ENCODE peak calls at places on chromosome 4, in six cellular contexts. C is fibroblast of mammary gland, Y is endodermal cell, R is cardiac fibroblast, S is psoas muscle, E is colonic mucosa. G is an unnamed sample.

GRCh38 chr4:95551653-95552052 is 2.9 kb upstream of the UNC5C start:
- DNase-seq in C (no peak), Y (no peak), R (no peak), S (no peak), E (no peak), G (no peak)

GRCh38 chr4:68175562-68176155 is 46.0 kb upstream of the TMPRSS11F start:
- DNase-seq in C (peak; percentile 64), Y (peak; percentile 75), R (peak; percentile 78), S (no peak), E (peak; percentile 34), G (no peak)

GRCh38 chr4:10741221-10741620 is 56.7 kb upstream of the CLNK start:
- DNase-seq in C (no peak), Y (no peak), R (no peak), S (no peak), E (no peak), G (no peak)

GRCh38 chr4:186999676-187000075 is 276.0 kb upstream of the FAT1 start:
- DNase-seq in C (no peak), Y (no peak), R (no peak), S (no peak), E (no peak), G (no peak)

GRCh38 chr4:40205259-40206198 is 8.7 kb downstream of the RHOH start:
- DNase-seq in C (no peak), Y (no peak), R (no peak), S (no peak), E (no peak), G (no peak)

GRCh38 chr4:112766422-112766821 is 129.5 kb downstream of the LARP7 start:
- DNase-seq in C (peak; percentile 43), Y (peak; percentile 77), R (peak; percentile 52), S (no peak), E (no peak), G (no peak)

GRCh38 chr4:175776217-175776616 is 35.8 kb downstream of the GPM6A start:
- DNase-seq in C (no peak), Y (peak; percentile 73), R (peak; percentile 6), S (no peak), E (no peak), G (no peak)

GRCh38 chr4:180407273-180407885 is 1835.8 kb upstream of the TENM3 start:
- DNase-seq in C (no peak), Y (no peak), R (no peak), S (no peak), E (no peak), G (no peak)

GRCh38 chr4:2591189-2591588 is 54.7 kb downstream of the FAM193A start:
- DNase-seq in C (peak; percentile 16), Y (peak; percentile 84), R (peak; percentile 51), S (no peak), E (no peak), G (no peak)

GRCh38 chr4:110073045-110073845 is 125.2 kb downstream of the ELOVL6 start:
- DNase-seq in C (no peak), Y (no peak), R (no peak), S (no peak), E (no peak), G (no peak)

GRCh38 chr4:186514271-186514950 is 41.0 kb downstream of the MTNR1A start:
- DNase-seq in C (no peak), Y (no peak), R (no peak), S (no peak), E (no peak), G (no peak)

GRCh38 chr4:148056879-148057278 is 325.0 kb downstream of the ARHGAP10 start:
- DNase-seq in C (peak; percentile 80), Y (peak; percentile 75), R (peak; percentile 70), S (peak; percentile 72), E (peak; percentile 58), G (peak; percentile 45)

GRCh38 chr4:15303052-15303641 is 124.7 kb upstream of the C1QTNF7 start:
- DNase-seq in C (peak; percentile 89), Y (no peak), R (peak; percentile 84), S (no peak), E (no peak), G (no peak)

GRCh38 chr4:149884046-149884445 is 68.4 kb upstream of the IQCM start:
- DNase-seq in C (peak; percentile 33), Y (no peak), R (no peak), S (no peak), E (peak; percentile 72), G (no peak)

GRCh38 chr4:80336582-80336981 is 1.1 kb downstream of the CFAP299 start:
- DNase-seq in C (peak; percentile 42), Y (peak; percentile 80), R (peak; percentile 50), S (no peak), E (peak; percentile 28), G (no peak)

GRCh38 chr4:156591679-156592078 is 379.9 kb downstream of the PDGFC start:
- DNase-seq in C (no peak), Y (no peak), R (no peak), S (no peak), E (no peak), G (no peak)

GRCh38 chr4:156595041-156595440 is 376.6 kb downstream of the PDGFC start:
- DNase-seq in C (peak; percentile 35), Y (no peak), R (peak; percentile 55), S (no peak), E (no peak), G (no peak)

GRCh38 chr4:156596026-156596425 is 375.6 kb downstream of the PDGFC start:
- DNase-seq in C (peak; percentile 28), Y (no peak), R (peak; percentile 39), S (no peak), E (no peak), G (no peak)

GRCh38 chr4:156594619-156595018 is 377.0 kb downstream of the PDGFC start:
- DNase-seq in C (no peak), Y (no peak), R (peak; percentile 36), S (peak; percentile 47), E (peak; percentile 36), G (no peak)

DNA sequence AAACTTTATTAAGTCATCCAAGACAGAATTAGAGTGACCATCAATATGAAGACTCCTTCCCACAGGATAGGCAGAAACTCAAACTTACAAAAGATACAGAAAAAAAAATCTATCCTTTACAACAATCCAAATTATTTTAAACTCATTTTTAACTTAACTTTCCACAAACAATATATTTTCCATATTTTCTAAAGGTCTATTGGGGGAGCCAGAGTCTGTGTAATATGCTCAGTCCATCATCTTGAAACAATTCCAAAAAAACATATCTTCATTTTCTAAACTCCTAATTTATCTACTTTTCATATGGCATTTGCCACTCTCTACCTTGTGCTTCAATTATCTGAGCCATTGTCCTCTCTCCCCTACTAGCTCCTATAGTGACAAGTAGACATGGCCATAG is 378.1 kb downstream of the PDGFC start:
- DNase-seq in C (peak; percentile 38), Y (no peak), R (peak; percentile 36), S (no peak), E (no peak), G (no peak)
- TF ChIP-seq CTCF in C (peak; percentile 20), Y (no peak), R (no peak), S (peak; percentile 23), E (no peak), G (no peak)

GRCh38 chr4:114512595-114513295 is 85.9 kb upstream of the UGT8 start:
- DNase-seq in C (no peak), Y (no peak), R (no peak), S (no peak), E (no peak), G (no peak)

GRCh38 chr4:114509340-114509739 is 89.3 kb upstream of the UGT8 start:
- DNase-seq in C (no peak), Y (no peak), R (no peak), S (no peak), E (no peak), G (no peak)
- TF ChIP-seq CTCF in C (no peak), Y (no peak), R (no peak), S (no peak), E (no peak), G (no peak)

DNA sequence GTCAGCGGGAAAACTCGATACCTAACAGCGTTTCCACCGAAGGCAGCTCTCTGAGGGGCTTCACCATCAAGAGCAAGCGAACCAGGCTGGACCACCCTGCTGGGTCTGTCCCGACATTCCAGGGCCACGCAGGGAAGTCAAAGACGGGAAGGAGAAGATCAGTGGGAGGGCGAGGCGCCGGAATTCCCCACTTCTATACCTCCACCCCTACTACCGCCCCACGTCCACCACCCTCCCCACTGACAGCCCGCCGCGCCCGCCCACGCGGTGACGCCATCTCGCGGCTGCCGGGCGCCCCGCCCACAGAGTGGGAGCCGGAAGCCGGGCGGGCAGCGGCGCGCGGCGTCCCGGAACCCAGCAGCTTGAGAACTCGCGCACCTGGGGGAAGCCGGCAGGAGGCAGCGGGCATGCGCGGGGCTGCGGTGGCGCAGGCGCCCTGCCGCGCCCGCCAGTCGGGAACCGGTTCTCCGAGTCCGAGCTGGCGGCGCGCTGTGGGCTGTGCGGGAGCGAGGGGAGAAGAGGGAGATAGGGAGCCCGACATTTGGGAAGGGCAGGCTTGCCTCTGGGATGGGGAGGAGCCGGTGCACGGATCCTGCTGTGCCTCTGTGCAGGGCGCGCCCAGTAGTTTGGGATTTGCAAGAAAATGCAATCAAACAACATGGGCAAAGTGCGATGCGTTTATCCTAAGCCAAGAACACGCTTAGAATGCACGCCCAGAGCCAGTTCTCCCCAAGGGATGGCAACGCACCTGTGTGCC is 3.2 kb upstream of the STIM2 start:
- DNase-seq in C (peak; percentile 68), Y (peak; percentile 93), R (peak; percentile 82), S (peak; percentile 94), E (peak; percentile 88), G (peak; percentile 97)
- TF ChIP-seq CTCF in C (no peak), Y (peak; percentile 18), R (no peak), S (no peak), E (no peak), G (no peak)

GRCh38 chr4:75940692-75941253 is at the start of gene NAAA:
- DNase-seq in C (peak; percentile 31), Y (peak; percentile 91), R (peak; percentile 52), S (peak; percentile 92), E (peak; percentile 88), G (peak; percentile 74)
- TF ChIP-seq CTCF in C (no peak), Y (no peak), R (no peak), S (peak; percentile 55), E (peak; percentile 58), G (no peak)

GRCh38 chr4:105496899-105497298 is 23.0 kb upstream of the PPA2 start:
- DNase-seq in C (no peak), Y (peak; percentile 52), R (no peak), S (no peak), E (no peak), G (no peak)
- TF ChIP-seq CTCF in C (no peak), Y (peak; percentile 69), R (peak; percentile 6), S (no peak), E (no peak), G (no peak)

GRCh38 chr4:24588216-24588954 is 4.0 kb upstream of the DHX15 start:
- DNase-seq in C (no peak), Y (no peak), R (no peak), S (no peak), E (no peak), G (no peak)

GRCh38 chr4:24589448-24589847 is 5.1 kb upstream of the DHX15 start:
- DNase-seq in C (no peak), Y (no peak), R (no peak), S (no peak), E (no peak), G (no peak)

GRCh38 chr4:24583451-24584174 is 741 bp downstream of the DHX15 start:
- DNase-seq in C (peak; percentile 57), Y (peak; percentile 80), R (peak; percentile 60), S (peak; percentile 73), E (peak; percentile 69), G (peak; percentile 31)

GRCh38 chr4:24582235-24582863 is 2.0 kb downstream of the DHX15 start:
- DNase-seq in C (no peak), Y (no peak), R (no peak), S (no peak), E (no peak), G (no peak)

GRCh38 chr4:24584175-24584850 is at the start of gene DHX15:
- DNase-seq in C (peak; percentile 96), Y (peak; percentile 97), R (peak; percentile 98), S (peak; percentile 97), E (peak; percentile 96), G (peak; percentile 88)
- TF ChIP-seq CTCF in C (no peak), Y (peak; percentile 30), R (no peak), S (no peak), E (no peak), G (no peak)

G was measured in activated B cell treated with CpG ODN at 0.5 μM for 24 hours.